ENCODE peak calls at places on chromosomes 3 and 15, in ten cellular contexts. C is OCI-LY7; G is CD4-positive, alpha-beta T cell; V is iPS DF 6.9; J is cardiac muscle cell; H is thyroid gland; F is testis; R is prostate gland; Z is uterus; N is spleen. I is an unnamed sample.

GRCh38 chr15:52100807-52101206 is 11.8 kb downstream of the BCL2L10 start:
- DNase-seq in C (no peak), G (no peak), V (no peak), J (peak), H (peak), F (peak), R (no peak), Z (peak), N (peak), I (peak)

GRCh38 chr3:48428088-48428862 is 1.6 kb downstream of the PLXNB1 start:
- DNase-seq in C (no peak), G (no peak), V (no peak), J (no peak), H (peak), F (no peak), R (no peak), Z (no peak), N (no peak), I (no peak)

GRCh38 chr15:80480909-80481308 is 76.7 kb downstream of the ARNT2 start:
- DNase-seq in C (no peak), G (no peak), V (no peak), J (peak), H (no peak), F (peak), R (no peak), Z (peak), N (no peak), I (peak)

GRCh38 chr15:69795601-69796000 is 302.1 kb downstream of the TLE3 start:
- DNase-seq in C (no peak), G (no peak), V (no peak), J (no peak), H (no peak), F (no peak), R (no peak), Z (no peak), N (peak), I (no peak)

GRCh38 chr3:123656691-123657090 is 71.8 kb upstream of the HACD2 start:
- DNase-seq in C (peak), G (no peak), V (no peak), J (no peak), H (no peak), F (no peak), R (no peak), Z (no peak), N (no peak), I (no peak)

GRCh38 chr3:30989266-30989799 is 94.9 kb upstream of the GADL1 start:
- DNase-seq in C (no peak), G (no peak), V (no peak), J (no peak), H (no peak), F (no peak), R (no peak), Z (no peak), N (no peak), I (no peak)

GRCh38 chr3:53078656-53079055 is 32.8 kb upstream of the SFMBT1 start:
- DNase-seq in C (no peak), G (no peak), V (no peak), J (no peak), H (no peak), F (no peak), R (no peak), Z (peak), N (no peak), I (no peak)

GRCh38 chr3:149395107-149396089 is 17.9 kb upstream of the TM4SF1 start:
- DNase-seq in C (no peak), G (no peak), V (no peak), J (peak), H (peak), F (no peak), R (peak), Z (no peak), N (no peak), I (no peak)

GRCh38 chr3:9351709-9352126 is 11.1 kb upstream of the THUMPD3 start:
- DNase-seq in C (no peak), G (no peak), V (peak), J (no peak), H (peak), F (no peak), R (peak), Z (no peak), N (no peak), I (no peak)

GRCh38 chr3:36741285-36741684 is 23.1 kb downstream of the DCLK3 start:
- DNase-seq in C (no peak), G (no peak), V (no peak), J (peak), H (no peak), F (no peak), R (no peak), Z (no peak), N (no peak), I (no peak)

GRCh38 chr15:45307230-45307924 is 55.3 kb downstream of the SLC28A2 start:
- DNase-seq in C (peak), G (no peak), V (no peak), J (peak), H (no peak), F (no peak), R (peak), Z (no peak), N (no peak), I (no peak)

GRCh38 chr3:8474991-8475390 is 26.6 kb upstream of the LMCD1 start:
- DNase-seq in C (no peak), G (no peak), V (no peak), J (no peak), H (no peak), F (no peak), R (no peak), Z (no peak), N (no peak), I (no peak)

GRCh38 chr3:124767691-124768090 is 37.4 kb downstream of the UMPS start:
- DNase-seq in C (no peak), G (no peak), V (no peak), J (no peak), H (no peak), F (no peak), R (no peak), Z (no peak), N (peak), I (peak)

GRCh38 chr3:65785065-65785645 is 253.6 kb downstream of the MAGI1 start:
- DNase-seq in C (peak), G (no peak), V (peak), J (peak), H (no peak), F (peak), R (peak), Z (no peak), N (no peak), I (no peak)

GRCh38 chr3:24519368-24520100 is 24.9 kb upstream of the THRB start:
- DNase-seq in C (no peak), G (no peak), V (no peak), J (no peak), H (no peak), F (peak), R (no peak), Z (no peak), N (no peak), I (no peak)

GRCh38 chr3:187490366-187490765 is 122.2 kb downstream of the RTP4 start:
- DNase-seq in C (no peak), G (no peak), V (no peak), J (no peak), H (no peak), F (no peak), R (no peak), Z (no peak), N (no peak), I (no peak)

GRCh38 chr3:124246366-124246765 is 254.4 kb upstream of the ROPN1 start:
- DNase-seq in C (no peak), G (no peak), V (no peak), J (peak), H (no peak), F (no peak), R (no peak), Z (no peak), N (no peak), I (no peak)

GRCh38 chr3:116246406-116246805 is 198.9 kb downstream of the LSAMP start:
- DNase-seq in C (no peak), G (no peak), V (no peak), J (no peak), H (no peak), F (no peak), R (no peak), Z (no peak), N (no peak), I (no peak)

GRCh38 chr15:90219421-90220141 is 14.2 kb downstream of the CIB1 start:
- DNase-seq in C (peak), G (peak), V (no peak), J (peak), H (peak), F (no peak), R (no peak), Z (no peak), N (peak), I (peak)

GRCh38 chr3:61634678-61635077 is 73.3 kb downstream of the PTPRG start:
- DNase-seq in C (no peak), G (no peak), V (no peak), J (peak), H (no peak), F (no peak), R (no peak), Z (no peak), N (no peak), I (no peak)

GRCh38 chr3:128279594-128279880 is 126.3 kb downstream of the EEFSEC start:
- DNase-seq in C (no peak), G (no peak), V (no peak), J (no peak), H (no peak), F (no peak), R (no peak), Z (no peak), N (peak), I (no peak)

GRCh38 chr3:25455316-25456232 is 27.5 kb downstream of the RARB start:
- DNase-seq in C (no peak), G (no peak), V (no peak), J (peak), H (peak), F (no peak), R (no peak), Z (peak), N (no peak), I (peak)

GRCh38 chr3:96996009-96996408 is 181.6 kb downstream of the EPHA6 start:
- DNase-seq in C (no peak), G (no peak), V (no peak), J (no peak), H (no peak), F (no peak), R (no peak), Z (no peak), N (no peak), I (no peak)
- H3K27ac ChIP-seq in C (no peak), G (no peak), V (no peak), J (no peak), H (no peak), F (no peak), R (no peak), Z (no peak), N (no peak), I (no peak)

GRCh38 chr15:55222588-55222987 is 25.8 kb upstream of the RSL24D1 start:
- DNase-seq in C (peak), G (no peak), V (no peak), J (no peak), H (no peak), F (no peak), R (no peak), Z (no peak), N (no peak), I (no peak)

GRCh38 chr15:55224892-55225291 is 28.2 kb upstream of the RSL24D1 start:
- DNase-seq in C (no peak), G (no peak), V (no peak), J (no peak), H (no peak), F (no peak), R (no peak), Z (no peak), N (no peak), I (no peak)

GRCh38 chr15:55226127-55226526 is 29.4 kb upstream of the RSL24D1 start:
- DNase-seq in C (no peak), G (no peak), V (no peak), J (no peak), H (no peak), F (no peak), R (no peak), Z (no peak), N (no peak), I (no peak)

GRCh38 chr15:55218068-55218467 is 21.3 kb upstream of the RSL24D1 start:
- DNase-seq in C (no peak), G (no peak), V (no peak), J (no peak), H (no peak), F (no peak), R (no peak), Z (no peak), N (no peak), I (no peak)

DNA sequence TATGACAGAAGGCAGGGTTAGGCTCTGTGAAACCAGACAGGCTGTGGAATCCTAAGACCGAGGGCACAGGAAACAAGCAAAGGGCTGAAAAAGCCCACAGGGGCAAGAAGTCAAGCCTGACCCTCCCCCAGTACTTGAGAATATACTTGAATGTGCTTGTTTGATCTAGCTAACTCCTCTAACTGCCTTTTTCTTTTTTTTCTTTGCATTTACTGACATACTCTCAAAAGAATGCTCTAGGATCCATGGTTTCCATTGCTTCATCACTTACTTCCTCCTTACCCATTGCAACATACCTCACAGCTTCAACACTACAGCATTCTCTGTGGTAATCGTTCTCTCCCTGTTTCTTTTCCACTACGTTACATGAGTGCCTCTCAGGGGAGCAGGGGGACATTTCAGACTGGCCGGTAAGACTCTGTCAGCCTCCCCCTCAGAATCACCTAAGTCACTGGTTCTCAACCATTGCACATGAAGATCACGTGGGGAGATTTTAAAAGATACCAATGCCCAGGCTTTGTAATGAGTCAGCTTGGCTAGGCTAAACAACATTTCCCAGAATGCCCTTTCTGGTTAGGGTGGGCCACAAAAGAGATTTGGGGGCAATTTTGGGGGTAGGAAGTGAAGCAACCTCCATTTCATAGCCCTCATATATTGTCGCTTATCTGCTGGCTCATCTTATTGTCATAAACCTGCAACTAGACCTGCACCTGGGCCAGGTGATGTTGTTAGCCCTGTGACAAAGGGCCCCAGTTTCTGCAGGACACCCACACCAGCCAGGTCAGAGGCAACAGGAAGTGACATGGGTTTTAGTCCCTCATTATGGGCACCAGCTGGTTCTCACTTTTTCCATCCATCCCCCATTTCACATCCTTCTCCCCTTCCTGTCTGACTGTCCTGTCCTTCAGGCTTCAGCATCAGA is 24.6 kb upstream of the RSL24D1 start:
- DNase-seq in C (peak), G (no peak), V (no peak), J (peak), H (peak), F (no peak), R (no peak), Z (peak), N (no peak), I (no peak)
- H3K27ac ChIP-seq in C (peak), G (no peak), V (no peak), J (no peak), H (peak), F (no peak), R (peak), Z (peak), N (peak), I (no peak)

GRCh38 chr3:99319961-99320360 is 318.4 kb upstream of the COL8A1 start:
- DNase-seq in C (no peak), G (no peak), V (no peak), J (peak), H (no peak), F (no peak), R (no peak), Z (no peak), N (no peak), I (no peak)
- H3K27ac ChIP-seq in C (no peak), G (no peak), V (no peak), J (no peak), H (no peak), F (no peak), R (no peak), Z (no peak), N (no peak), I (no peak)

DNA sequence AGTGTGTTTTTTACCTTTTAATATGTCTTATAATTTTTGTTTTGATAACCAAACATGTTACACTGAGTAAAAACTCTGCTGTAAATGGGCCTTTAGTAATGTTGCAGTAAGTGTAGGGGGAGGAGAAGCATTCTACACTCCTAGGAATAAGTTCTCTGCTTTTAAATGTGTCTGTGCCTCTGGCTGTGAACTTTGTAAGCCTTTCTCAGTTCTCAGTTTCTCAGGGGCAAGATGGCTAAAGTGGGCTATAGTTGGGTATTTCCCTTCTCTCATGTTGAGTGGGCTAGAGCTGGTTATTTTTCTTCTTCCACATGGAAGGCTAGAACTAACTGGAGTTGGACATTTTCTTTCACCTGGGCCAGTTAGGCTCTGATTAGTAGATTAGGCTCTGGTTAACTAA is 75.3 kb upstream of the NUDT16 start:
- DNase-seq in C (no peak), G (no peak), V (no peak), J (no peak), H (no peak), F (no peak), R (no peak), Z (no peak), N (no peak), I (no peak)
- H3K27ac ChIP-seq in C (no peak), G (no peak), V (no peak), J (no peak), H (no peak), F (no peak), R (no peak), Z (no peak), N (no peak), I (no peak)